ENCODE peak calls at places on chromosomes 7 and 10, in five cellular contexts. K is T-helper 2 cell, D is NCI-H2029, L is NCI-H1092, O is ELR. G is an unnamed sample.
A peak's percentile ranks its signal among the peaks of the same experiment; 100 is the strongest.

GRCh38 chr10:114258274-114258840 is 19.3 kb downstream of the VWA2 start:
- DNase-seq in K (no peak), D (no peak), L (no peak), O (no peak), G (no peak)

GRCh38 chr10:76202777-76203176 is 771.4 kb downstream of the LRMDA start:
- DNase-seq in K (no peak), D (no peak), L (no peak), O (peak; percentile 17), G (peak; percentile 85)

GRCh38 chr7:151059362-151060112 is at the start of gene SLC4A2:
- DNase-seq in K (peak; percentile 66), D (peak; percentile 42), L (peak; percentile 61), O (peak; percentile 74), G (peak; percentile 72)

GRCh38 chr10:88377510-88377909 is 205.6 kb downstream of the RNLS start:
- DNase-seq in K (no peak), D (no peak), L (no peak), O (no peak), G (no peak)

GRCh38 chr10:28984431-28984830 is 304.4 kb upstream of the LYZL1 start:
- DNase-seq in K (no peak), D (peak; percentile 78), L (peak; percentile 16), O (peak; percentile 84), G (peak; percentile 96)

GRCh38 chr7:139396323-139396951 is 36.7 kb downstream of the LUC7L2 start:
- DNase-seq in K (no peak), D (no peak), L (no peak), O (peak; percentile 31), G (peak; percentile 69)

GRCh38 chr7:70392870-70393269 is 739.1 kb upstream of the GALNT17 start:
- DNase-seq in K (no peak), D (no peak), L (peak; percentile 53), O (no peak), G (no peak)

GRCh38 chr10:24459836-24460235 is 250.9 kb downstream of the KIAA1217 start:
- DNase-seq in K (no peak), D (no peak), L (no peak), O (no peak), G (no peak)

GRCh38 chr7:50552921-50553320 is 12.3 kb downstream of the DDC start:
- DNase-seq in K (no peak), D (no peak), L (no peak), O (peak; percentile 13), G (peak; percentile 55)

GRCh38 chr10:103514244-103514643 is 20.7 kb downstream of the NEURL1 start:
- DNase-seq in K (no peak), D (no peak), L (no peak), O (no peak), G (no peak)

GRCh38 chr10:62681211-62681940 is 123.1 kb upstream of the ADO start:
- DNase-seq in K (peak; percentile 79), D (no peak), L (no peak), O (no peak), G (no peak)

GRCh38 chr7:30702200-30702599 is 19.9 kb upstream of the CRHR2 start:
- DNase-seq in K (peak; percentile 10), D (no peak), L (no peak), O (no peak), G (no peak)

GRCh38 chr7:138834583-138834982 is 36.6 kb upstream of the ATP6V0A4 start:
- DNase-seq in K (no peak), D (no peak), L (no peak), O (no peak), G (no peak)

GRCh38 chr10:30705086-30705624 is 75.6 kb upstream of the LYZL2 start:
- DNase-seq in K (peak; percentile 37), D (no peak), L (no peak), O (no peak), G (no peak)

GRCh38 chr7:77479536-77480088 is 57.5 kb upstream of the PTPN12 start:
- DNase-seq in K (no peak), D (peak; percentile 63), L (no peak), O (no peak), G (peak; percentile 17)

GRCh38 chr7:22726849-22727792 is at the start of gene IL6:
- DNase-seq in K (no peak), D (peak; percentile 83), L (peak; percentile 75), O (peak; percentile 99), G (peak; percentile 95)

GRCh38 chr10:124686707-124687376 is 57.3 kb downstream of the FAM53B start:
- DNase-seq in K (no peak), D (no peak), L (no peak), O (no peak), G (no peak)

GRCh38 chr7:157080111-157080730 is 58.5 kb upstream of the UBE3C start:
- DNase-seq in K (no peak), D (no peak), L (no peak), O (peak; percentile 67), G (no peak)